ENCODE peak calls at places on chromosomes 7 and 10, in six cellular contexts. J is RCC 7860; I is COLO829; L is stimulated activated CD4-positive, alpha-beta T cell treated with anti-CD3 and anti-CD28 coated beads, Interleukin-1b, Interleukin-23, amount 100 ng/mL, for 4 hours; F is substantia nigra; W is ureter. H is an unnamed sample.

GRCh38 chr10:110777017-110777416 is 94.7 kb upstream of the PDCD4 start:
- DNase-seq in I (no peak), J (no peak), L (no peak), F (no peak), W (no peak), H (no peak)

GRCh38 chr10:132434405-132435005 is 37.5 kb downstream of the PWWP2B start:
- DNase-seq in J (no peak), I (no peak), F (no peak), L (peak; percentile 60), W (no peak), H (no peak)

GRCh38 chr7:136919820-136920219 is 51.4 kb downstream of the CHRM2 start:
- DNase-seq in J (no peak), W (no peak), F (no peak), L (no peak), I (no peak), H (no peak)

GRCh38 chr7:6460303-6460702 is 12.5 kb upstream of the DAGLB start:
- DNase-seq in L (no peak), I (no peak), J (no peak), W (no peak), F (no peak), H (no peak)

GRCh38 chr10:18303851-18304800 is 163.9 kb downstream of the CACNB2 start:
- DNase-seq in W (no peak), I (no peak), L (no peak), F (no peak), J (no peak), H (no peak)

GRCh38 chr7:132239422-132239994 is 336.8 kb downstream of the PLXNA4 start:
- DNase-seq in W (no peak), I (no peak), J (no peak), F (no peak), L (no peak), H (no peak)

GRCh38 chr10:62414359-62414758 is 40.2 kb downstream of the ZNF365 start:
- DNase-seq in F (no peak), L (no peak), J (no peak), W (no peak), I (no peak), H (no peak)

GRCh38 chr10:77332256-77332655 is 305.4 kb downstream of the KCNMA1 start:
- DNase-seq in J (no peak), L (no peak), W (no peak), F (no peak), I (no peak), H (no peak)

GRCh38 chr7:152054377-152055230 is 29.1 kb downstream of the GALNT11 start:
- DNase-seq in W (no peak), L (no peak), J (no peak), I (no peak), F (no peak), H (no peak)

GRCh38 chr7:19001854-19002253 is 115.6 kb downstream of the TWIST1 start:
- DNase-seq in J (no peak), F (no peak), W (no peak), L (no peak), I (no peak), H (no peak)

GRCh38 chr7:75689246-75690099 is 49.3 kb downstream of the HIP1 start:
- DNase-seq in L (no peak), J (no peak), F (no peak), I (no peak), W (no peak), H (no peak)

GRCh38 chr7:71733108-71733870 is 601.3 kb downstream of the GALNT17 start:
- DNase-seq in I (peak; percentile 63), F (peak; percentile 48), L (peak; percentile 59), W (peak; percentile 83), J (peak; percentile 24), H (peak; percentile 84)

GRCh38 chr7:101814081-101814995 is 3.1 kb upstream of the CUX1 start:
- DNase-seq in I (no peak), J (peak; percentile 68), W (peak; percentile 55), L (peak; percentile 57), F (peak; percentile 8), H (peak; percentile 58)

GRCh38 chr7:7639847-7640220 is 718 bp upstream of the UMAD1 start:
- DNase-seq in L (peak; percentile 24), W (peak; percentile 44), I (no peak), J (peak; percentile 42), F (no peak), H (peak; percentile 24)

GRCh38 chr7:76428149-76428823 is 3.5 kb downstream of the ZP3 start:
- DNase-seq in J (no peak), L (no peak), I (no peak), F (no peak), W (no peak), H (no peak)

GRCh38 chr7:151459726-151460473 is 20.0 kb upstream of the CRYGN start:
- DNase-seq in J (peak; percentile 99), I (peak; percentile 12), W (peak; percentile 84), L (no peak), F (peak; percentile 33), H (peak; percentile 74)

GRCh38 chr10:114393886-114394285 is 10.4 kb downstream of the AFAP1L2 start:
- DNase-seq in J (no peak), W (no peak), I (no peak), F (no peak), L (no peak), H (no peak)

GRCh38 chr7:131424219-131424822 is 96.6 kb downstream of the MKLN1 start:
- DNase-seq in I (peak; percentile 68), J (peak; percentile 51), L (no peak), W (no peak), F (no peak), H (peak; percentile 75)

GRCh38 chr10:112988839-112989406 is 38.9 kb downstream of the TCF7L2 start:
- DNase-seq in L (no peak), W (no peak), I (no peak), J (peak; percentile 31), F (no peak), H (no peak)

GRCh38 chr7:81626008-81626407 is 143.8 kb downstream of the HGF start:
- DNase-seq in J (no peak), F (no peak), I (no peak), L (no peak), W (no peak), H (no peak)

GRCh38 chr7:151017370-151017952 is 6.8 kb downstream of the ATG9B start:
- DNase-seq in L (no peak), W (no peak), F (no peak), I (no peak), J (no peak), H (no peak)

GRCh38 chr10:69043931-69044531 is 43.9 kb upstream of the SRGN start:
- DNase-seq in I (no peak), W (no peak), L (no peak), F (no peak), J (no peak), H (no peak)

GRCh38 chr10:8403711-8404371 is 349.4 kb downstream of the GATA3 start:
- DNase-seq in J (no peak), L (no peak), I (no peak), W (no peak), F (no peak), H (no peak)

GRCh38 chr7:80277434-80278427 is 143.1 kb downstream of the GNAI1 start:
- DNase-seq in W (no peak), I (peak; percentile 36), L (no peak), J (peak; percentile 72), F (no peak), H (peak; percentile 86)

GRCh38 chr7:137919987-137920386 is 73.2 kb upstream of the DGKI start:
- DNase-seq in F (no peak), L (no peak), W (no peak), I (no peak), J (peak; percentile 29), H (no peak)

GRCh38 chr7:81140206-81140605 is 221.4 kb upstream of the SEMA3C start:
- DNase-seq in L (no peak), F (no peak), J (no peak), W (no peak), I (no peak), H (peak; percentile 40)

GRCh38 chr10:31644931-31645633 is 283.5 kb downstream of the ARHGAP12 start:
- DNase-seq in F (no peak), L (no peak), W (no peak), I (no peak), J (no peak), H (peak; percentile 71)

GRCh38 chr10:76415559-76415958 is 984.1 kb downstream of the LRMDA start:
- DNase-seq in J (no peak), I (no peak), W (no peak), L (no peak), F (no peak), H (no peak)

GRCh38 chr7:24981544-24981951 is 1.6 kb upstream of the OSBPL3 start:
- DNase-seq in L (peak; percentile 33), J (peak; percentile 23), W (peak; percentile 49), I (no peak), F (peak; percentile 51), H (no peak)

GRCh38 chr7:67754651-67755050 is 758.0 kb downstream of the TYW1 start:
- DNase-seq in W (no peak), L (no peak), J (no peak), I (no peak), F (no peak), H (no peak)

GRCh38 chr10:46311501-46311951 is 24.7 kb downstream of the ANTXRL start:
- DNase-seq in L (no peak), I (no peak), F (no peak), J (no peak), W (no peak), H (no peak)

GRCh38 chr10:50917486-50917885 is 32.1 kb upstream of the A1CF start:
- DNase-seq in J (no peak), L (no peak), I (peak; percentile 9), F (no peak), W (no peak), H (no peak)

GRCh38 chr7:69624431-69624830 is 26.2 kb downstream of the AUTS2 start:
- DNase-seq in J (no peak), I (no peak), W (no peak), L (no peak), F (no peak), H (no peak)

GRCh38 chr10:52031771-52032170 is 282.3 kb upstream of the DKK1 start:
- DNase-seq in W (no peak), F (no peak), L (no peak), I (no peak), J (no peak), H (no peak)

GRCh38 chr10:47348138-47348651 is at the start of gene RBP3:
- DNase-seq in I (no peak), J (no peak), F (no peak), L (no peak), W (no peak), H (no peak)

GRCh38 chr10:7901261-7901660 is 83.0 kb downstream of the TAF3 start:
- DNase-seq in L (no peak), W (no peak), J (no peak), F (no peak), I (no peak), H (no peak)

GRCh38 chr10:27884185-27884630 is 114.7 kb downstream of the ODAD2 start:
- DNase-seq in W (no peak), J (no peak), I (no peak), L (no peak), F (no peak), H (no peak)

GRCh38 chr7:142815099-142815498 is 39.8 kb upstream of the EPHB6 start:
- DNase-seq in I (no peak), F (no peak), J (no peak), W (no peak), L (no peak), H (no peak)

GRCh38 chr7:27661776-27662489 is 750 bp downstream of the HIBADH start:
- DNase-seq in F (peak; percentile 31), L (peak; percentile 12), I (peak; percentile 31), W (peak; percentile 53), J (peak; percentile 13), H (peak; percentile 36)